ENCODE peak calls at places on chromosomes 13 and 19, in eight cellular contexts. L, U, T, Z, S, B, C and K are unnamed samples.

GRCh38 chr13:72104656-72105180 is 237.7 kb upstream of the DACH1 start:
- DNase-seq in L (no peak), U (no peak), T (no peak), Z (no peak), S (no peak), B (no peak), C (no peak), K (no peak)

GRCh38 chr13:39634956-39635355 is 20.5 kb upstream of the COG6 start:
- DNase-seq in L (no peak), U (peak; percentile 50), T (no peak), Z (no peak), S (no peak), B (no peak), C (no peak), K (no peak)

GRCh38 chr19:43372462-43372861 is 19.0 kb downstream of the CD177 start:
- DNase-seq in L (no peak), U (no peak), T (no peak), Z (no peak), S (no peak), B (no peak), C (no peak), K (no peak)

GRCh38 chr19:33666196-33666595 is 44.4 kb downstream of the CHST8 start:
- DNase-seq in L (no peak), U (no peak), T (no peak), Z (no peak), S (no peak), B (peak; percentile 19), C (no peak), K (no peak)

GRCh38 chr19:3658004-3658822 is 31.6 kb upstream of the CACTIN start:
- DNase-seq in L (no peak), U (no peak), T (no peak), Z (no peak), S (no peak), B (no peak), C (peak; percentile 51), K (no peak)

GRCh38 chr13:113816925-113817859 is 46.7 kb downstream of the GAS6 start:
- DNase-seq in L (peak; percentile 71), U (peak; percentile 72), T (peak; percentile 87), Z (peak; percentile 64), S (peak; percentile 88), B (peak; percentile 96), C (peak; percentile 90), K (peak; percentile 84)

GRCh38 chr19:50358483-50359431 is 6.7 kb downstream of the NAPSA start:
- DNase-seq in L (peak; percentile 62), U (peak; percentile 25), T (peak; percentile 64), Z (no peak), S (no peak), B (peak; percentile 85), C (peak; percentile 81), K (peak; percentile 18)

GRCh38 chr19:16470911-16471811 is 609 bp downstream of the EPS15L1 start:
- DNase-seq in L (no peak), U (peak; percentile 17), T (no peak), Z (no peak), S (peak; percentile 57), B (no peak), C (no peak), K (no peak)

GRCh38 chr13:103515410-103515809 is 449.2 kb upstream of the SLC10A2 start:
- DNase-seq in L (no peak), U (no peak), T (no peak), Z (no peak), S (no peak), B (no peak), C (no peak), K (no peak)

GRCh38 chr13:94966380-94966779 is 254.0 kb upstream of the SOX21 start:
- DNase-seq in L (no peak), U (peak; percentile 88), T (no peak), Z (peak; percentile 93), S (no peak), B (no peak), C (no peak), K (peak; percentile 47)

GRCh38 chr19:51365211-51366049 is 758 bp downstream of the ETFB start:
- DNase-seq in L (no peak), U (no peak), T (no peak), Z (no peak), S (peak; percentile 28), B (peak; percentile 60), C (peak; percentile 55), K (no peak)

GRCh38 chr13:46160474-46161066 is 21.4 kb downstream of the LCP1 start:
- DNase-seq in L (no peak), U (peak; percentile 58), T (no peak), Z (peak; percentile 11), S (peak; percentile 63), B (peak; percentile 54), C (no peak), K (peak; percentile 21)

GRCh38 chr13:32255744-32256120 is 59.4 kb downstream of the ZAR1L start:
- DNase-seq in L (no peak), U (peak; percentile 6), T (no peak), Z (peak; percentile 65), S (no peak), B (no peak), C (no peak), K (no peak)

GRCh38 chr19:18674616-18675015 is 8.9 kb upstream of the CRTC1 start:
- DNase-seq in L (no peak), U (peak; percentile 17), T (no peak), Z (no peak), S (no peak), B (no peak), C (peak; percentile 78), K (no peak)

GRCh38 chr19:58218899-58219298 is 9.8 kb upstream of the ZNF544 start:
- DNase-seq in L (no peak), U (peak; percentile 30), T (peak; percentile 11), Z (no peak), S (peak; percentile 61), B (no peak), C (no peak), K (no peak)

GRCh38 chr13:109036091-109036490 is 406.7 kb downstream of the MYO16 start:
- DNase-seq in L (no peak), U (no peak), T (no peak), Z (no peak), S (no peak), B (no peak), C (no peak), K (no peak)

GRCh38 chr19:39907213-39907612 is 27.2 kb downstream of the FCGBP start:
- DNase-seq in L (no peak), U (no peak), T (no peak), Z (no peak), S (no peak), B (no peak), C (no peak), K (no peak)

GRCh38 chr13:95779522-95779921 is 102.6 kb downstream of the DNAJC3 start:
- DNase-seq in L (no peak), U (no peak), T (no peak), Z (no peak), S (no peak), B (no peak), C (no peak), K (no peak)

GRCh38 chr19:7926021-7926726 is at the start of gene CTXN1:
- DNase-seq in L (peak; percentile 67), U (peak; percentile 48), T (peak; percentile 65), Z (no peak), S (peak; percentile 69), B (peak; percentile 81), C (peak; percentile 66), K (peak; percentile 48)

GRCh38 chr13:57409656-57410055 is 221.9 kb upstream of the PCDH17 start:
- DNase-seq in L (no peak), U (no peak), T (no peak), Z (no peak), S (no peak), B (no peak), C (no peak), K (no peak)

GRCh38 chr19:2719910-2720776 is 1.0 kb downstream of the DIRAS1 start:
- DNase-seq in L (no peak), U (no peak), T (no peak), Z (no peak), S (no peak), B (no peak), C (peak; percentile 81), K (no peak)

GRCh38 chr13:114065926-114066774 is 66.3 kb downstream of the RASA3 start:
- DNase-seq in L (no peak), U (no peak), T (no peak), Z (no peak), S (no peak), B (peak; percentile 80), C (peak; percentile 40), K (no peak)

GRCh38 chr13:112451512-112452379 is 75.6 kb downstream of the SPACA7 start:
- DNase-seq in L (no peak), U (peak; percentile 86), T (no peak), Z (no peak), S (no peak), B (no peak), C (no peak), K (no peak)

GRCh38 chr13:39600766-39601165 is 2.2 kb downstream of the LHFPL6 start:
- DNase-seq in L (no peak), U (peak; percentile 52), T (no peak), Z (no peak), S (peak; percentile 53), B (no peak), C (peak; percentile 71), K (no peak)

GRCh38 chr19:56309511-56310185 is 5.0 kb downstream of the ZSCAN5A start:
- DNase-seq in L (peak; percentile 28), U (peak; percentile 24), T (peak; percentile 44), Z (peak; percentile 3), S (peak; percentile 73), B (peak; percentile 63), C (peak; percentile 57), K (no peak)

GRCh38 chr13:106096661-106097092 is 438.8 kb downstream of the EFNB2 start:
- DNase-seq in L (no peak), U (no peak), T (no peak), Z (no peak), S (peak; percentile 65), B (no peak), C (no peak), K (no peak)